ENCODE peak calls at places on chromosome 3, in six cellular contexts. P, U, Y, L, X and B are unnamed samples.

GRCh38 chr3:96813820-96814580 is 394 bp upstream of the EPHA6 start:
- DNase-seq in X (peak), U (peak), P (peak), Y (peak), L (peak), B (no peak)

GRCh38 chr3:78736863-78737262 is 1030.9 kb downstream of the ROBO1 start:
- DNase-seq in U (no peak), Y (no peak), L (no peak), X (no peak), P (peak), B (no peak)

GRCh38 chr3:117898722-117899121 is 1135.9 kb downstream of the IGSF11 start:
- DNase-seq in L (peak), P (peak), U (peak), Y (no peak), X (peak), B (peak)

GRCh38 chr3:144737281-144737680 is 765.7 kb downstream of the DIPK2A start:
- DNase-seq in Y (no peak), X (no peak), U (no peak), P (no peak), L (no peak), B (no peak)

GRCh38 chr3:64344721-64345207 is 119.5 kb upstream of the PRICKLE2 start:
- DNase-seq in X (peak), P (no peak), L (no peak), U (no peak), Y (no peak), B (no peak)

GRCh38 chr3:115968871-115969270 is 345.6 kb downstream of the GAP43 start:
- DNase-seq in Y (no peak), P (no peak), L (no peak), X (no peak), U (no peak), B (no peak)

GRCh38 chr3:24088782-24089181 is 143.7 kb downstream of the NR1D2 start:
- DNase-seq in P (peak), X (peak), L (no peak), U (no peak), Y (no peak), B (peak)

GRCh38 chr3:172140499-172141391 is 101.4 kb downstream of the FNDC3B start:
- DNase-seq in P (no peak), Y (no peak), L (no peak), U (no peak), X (peak), B (peak)

GRCh38 chr3:114464548-114464947 is 170.7 kb downstream of the TIGIT start:
- DNase-seq in Y (no peak), X (no peak), U (no peak), L (no peak), P (peak), B (no peak)

GRCh38 chr3:74054566-74054965 is 429.8 kb upstream of the PDZRN3 start:
- DNase-seq in P (no peak), L (no peak), X (no peak), Y (no peak), U (no peak), B (no peak)

GRCh38 chr3:53811143-53811915 is 34.9 kb downstream of the CHDH start:
- DNase-seq in P (no peak), X (no peak), U (no peak), L (no peak), Y (no peak), B (no peak)

GRCh38 chr3:123138819-123139517 is 62.8 kb upstream of the SEC22A start:
- DNase-seq in L (no peak), Y (no peak), P (no peak), U (no peak), X (no peak), B (no peak)

GRCh38 chr3:102733811-102734574 is 299.2 kb downstream of the ZPLD1 start:
- DNase-seq in U (no peak), L (no peak), P (no peak), X (no peak), Y (no peak), B (no peak)